ENCODE peak calls at places on chromosomes 5 and 9, in eight cellular contexts. H, J, N, F, S, R, O and T are unnamed samples.

GRCh38 chr5:35470866-35471265 is 146.8 kb upstream of the SPEF2 start:
- DNase-seq in H (peak; percentile 60), J (no peak), N (no peak), F (no peak), S (no peak), R (no peak), O (no peak), T (peak; percentile 13)

GRCh38 chr5:57577432-57578175 is 95.0 kb upstream of the ACTBL2 start:
- DNase-seq in H (no peak), J (no peak), N (no peak), F (no peak), S (no peak), R (no peak), O (no peak), T (no peak)

GRCh38 chr9:135745189-135745588 is 43.2 kb downstream of the KCNT1 start:
- DNase-seq in H (no peak), J (no peak), N (no peak), F (no peak), S (no peak), R (no peak), O (no peak), T (no peak)

GRCh38 chr5:155943516-155944407 is 383.2 kb upstream of the SGCD start:
- DNase-seq in H (peak; percentile 65), J (peak; percentile 22), N (peak; percentile 70), F (peak; percentile 74), S (peak; percentile 39), R (no peak), O (peak; percentile 76), T (peak; percentile 12)

GRCh38 chr5:2666081-2666480 is 85.4 kb downstream of the IRX2 start:
- DNase-seq in H (no peak), J (no peak), N (no peak), F (peak; percentile 59), S (no peak), R (no peak), O (no peak), T (no peak)

GRCh38 chr9:137783521-137783920 is 94.1 kb upstream of the CACNA1B start:
- DNase-seq in H (no peak), J (no peak), N (no peak), F (no peak), S (no peak), R (no peak), O (no peak), T (no peak)

GRCh38 chr5:10663531-10664183 is 97.4 kb downstream of the DAP start:
- DNase-seq in H (peak; percentile 67), J (no peak), N (no peak), F (peak; percentile 23), S (no peak), R (no peak), O (no peak), T (no peak)

GRCh38 chr5:152142845-152143469 is 218.3 kb upstream of the GLRA1 start:
- DNase-seq in H (peak; percentile 60), J (peak; percentile 25), N (peak; percentile 51), F (peak; percentile 77), S (peak; percentile 81), R (peak; percentile 47), O (peak; percentile 72), T (peak; percentile 46)

GRCh38 chr9:15308511-15308910 is 1.5 kb upstream of the TTC39B start:
- DNase-seq in H (peak; percentile 43), J (no peak), N (no peak), F (no peak), S (no peak), R (no peak), O (no peak), T (peak; percentile 89)

GRCh38 chr5:32684261-32684660 is 26.9 kb upstream of the NPR3 start:
- DNase-seq in H (no peak), J (no peak), N (no peak), F (no peak), S (no peak), R (no peak), O (no peak), T (no peak)

GRCh38 chr9:72557549-72557948 is 36.1 kb downstream of the TMC1 start:
- DNase-seq in H (peak; percentile 97), J (no peak), N (no peak), F (no peak), S (no peak), R (peak; percentile 48), O (peak; percentile 52), T (peak; percentile 100)

GRCh38 chr9:131370638-131371037 is 23.2 kb upstream of the PRRC2B start:
- DNase-seq in H (no peak), J (no peak), N (no peak), F (no peak), S (no peak), R (no peak), O (no peak), T (peak; percentile 95)

GRCh38 chr5:65967288-65968066 is 41.1 kb downstream of the ERBIN start:
- DNase-seq in H (no peak), J (no peak), N (no peak), F (no peak), S (no peak), R (no peak), O (no peak), T (peak; percentile 24)

GRCh38 chr5:31561936-31562335 is 29.8 kb downstream of the C5orf22 start:
- DNase-seq in H (no peak), J (no peak), N (no peak), F (no peak), S (no peak), R (no peak), O (no peak), T (no peak)